ENCODE peak calls at places on chromosome X, in nine cellular contexts. U is GM23338, L is fibroblast of pulmonary artery, I is gastrocnemius medialis, T is HepG2, O is tibial nerve, R is SK-N-SH, W is psoas muscle, A is AG04450. Y is an unnamed sample.

GRCh38 chrX:47366051-47366722 is 4.2 kb upstream of the ZNF157 start:
- DNase-seq in U (peak; percentile 82), L (peak; percentile 78), I (peak; percentile 30), T (no peak), O (no peak), R (peak; percentile 70), W (peak; percentile 75), A (peak; percentile 32), Y (peak; percentile 73)

GRCh38 chrX:101040197-101040596 is 11.7 kb downstream of the TRMT2B start:
- DNase-seq in U (no peak), L (no peak), I (no peak), T (no peak), O (no peak), R (no peak), W (no peak), A (no peak), Y (peak; percentile 50)

GRCh38 chrX:22968494-22968893 is 31.3 kb upstream of the DDX53 start:
- DNase-seq in U (peak; percentile 41), L (no peak), I (no peak), T (no peak), O (no peak), R (no peak), W (no peak), A (no peak), Y (no peak)

GRCh38 chrX:70262952-70263567 is 3.1 kb upstream of the P2RY4 start:
- DNase-seq in U (peak; percentile 75), L (peak; percentile 46), I (no peak), T (peak; percentile 23), O (no peak), R (peak; percentile 44), W (no peak), A (no peak), Y (peak; percentile 43)

GRCh38 chrX:47690175-47690574 is 31.2 kb upstream of the UXT start:
- DNase-seq in U (no peak), L (peak; percentile 3), I (no peak), T (no peak), O (no peak), R (no peak), W (no peak), A (no peak), Y (peak; percentile 27)

GRCh38 chrX:119574394-119575266 is at the start of gene UBE2A:
- DNase-seq in U (peak; percentile 93), L (peak; percentile 93), I (peak; percentile 82), T (peak; percentile 69), O (peak; percentile 79), R (peak; percentile 93), W (peak; percentile 95), A (peak; percentile 81), Y (peak; percentile 85)

GRCh38 chrX:46979340-46979739 is 67.1 kb downstream of the JADE3 start:
- DNase-seq in U (no peak), L (peak; percentile 73), I (no peak), T (no peak), O (no peak), R (no peak), W (no peak), A (peak; percentile 21), Y (peak; percentile 78)

GRCh38 chrX:40068048-40068447 is 29.7 kb downstream of the BCOR start:
- DNase-seq in U (no peak), L (peak; percentile 12), I (no peak), T (no peak), O (no peak), R (no peak), W (no peak), A (no peak), Y (peak; percentile 19)

GRCh38 chrX:132482632-132483031 is 6.2 kb downstream of the MBNL3 start:
- DNase-seq in U (no peak), L (no peak), I (no peak), T (peak; percentile 83), O (no peak), R (no peak), W (no peak), A (no peak), Y (no peak)

GRCh38 chrX:104697264-104697663 is 131.3 kb downstream of the IL1RAPL2 start:
- DNase-seq in U (no peak), L (no peak), I (no peak), T (no peak), O (no peak), R (no peak), W (no peak), A (no peak), Y (peak; percentile 13)

GRCh38 chrX:132737743-132738142 is 220.7 kb downstream of the HS6ST2 start:
- DNase-seq in U (no peak), L (no peak), I (no peak), T (no peak), O (no peak), R (no peak), W (no peak), A (no peak), Y (peak; percentile 3)

GRCh38 chrX:41386222-41386990 is 52.4 kb downstream of the DDX3X start:
- DNase-seq in U (peak; percentile 44), L (peak; percentile 23), I (no peak), T (no peak), O (no peak), R (no peak), W (no peak), A (no peak), Y (peak; percentile 56)

GRCh38 chrX:39491548-39492297 is 606.0 kb downstream of the BCOR start:
- DNase-seq in U (no peak), L (no peak), I (no peak), T (no peak), O (no peak), R (no peak), W (no peak), A (no peak), Y (no peak)

GRCh38 chrX:17634542-17635207 is 102.6 kb upstream of the SCML1 start:
- DNase-seq in U (no peak), L (no peak), I (no peak), T (no peak), O (no peak), R (no peak), W (no peak), A (no peak), Y (no peak)

GRCh38 chrX:135596495-135596894 is 76.0 kb downstream of the INTS6L start:
- DNase-seq in U (peak; percentile 72), L (peak; percentile 34), I (no peak), T (peak; percentile 2), O (no peak), R (peak; percentile 60), W (no peak), A (no peak), Y (peak; percentile 26)

GRCh38 chrX:17546356-17546755 is 171.4 kb downstream of the NHS start:
- DNase-seq in U (no peak), L (no peak), I (no peak), T (no peak), O (no peak), R (no peak), W (no peak), A (no peak), Y (no peak)

GRCh38 chrX:115449742-115450141 is 111.2 kb upstream of the PLS3 start:
- DNase-seq in U (no peak), L (peak; percentile 83), I (no peak), T (peak; percentile 39), O (peak; percentile 30), R (no peak), W (peak; percentile 66), A (no peak), Y (peak; percentile 49)

GRCh38 chrX:115452256-115452655 is 108.7 kb upstream of the PLS3 start:
- DNase-seq in U (no peak), L (peak; percentile 32), I (no peak), T (no peak), O (no peak), R (no peak), W (no peak), A (no peak), Y (peak; percentile 25)

DNA sequence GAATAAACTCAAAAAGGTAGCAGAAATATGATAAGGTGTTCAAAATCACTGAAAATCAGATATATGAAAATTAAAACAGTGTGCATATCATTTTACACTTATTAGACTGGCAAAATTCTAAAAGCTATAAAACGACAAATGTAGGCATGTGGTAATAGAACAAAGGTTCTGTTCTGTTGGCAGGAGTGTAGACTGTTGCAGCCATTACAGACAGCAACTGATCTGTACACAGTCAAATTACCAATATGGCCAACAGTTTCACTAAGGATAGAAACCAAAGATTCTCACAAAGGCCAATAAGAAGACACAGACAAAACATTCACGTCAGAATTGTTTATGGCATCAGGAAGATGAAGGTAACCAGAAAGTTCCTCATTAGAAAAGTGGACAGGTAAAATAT is 112.8 kb upstream of the PLS3 start:
- DNase-seq in U (no peak), L (no peak), I (no peak), T (no peak), O (no peak), R (no peak), W (no peak), A (no peak), Y (no peak)
- TF ChIP-seq CTCF in U (no peak), L (no peak), I (no peak), T (no peak), O (no peak), R (no peak), W (no peak), A (no peak), Y (no peak)

GRCh38 chrX:126552313-126553022 is at the start of gene DCAF12L1:
- DNase-seq in U (peak; percentile 60), L (no peak), I (no peak), T (no peak), O (no peak), R (no peak), W (peak; percentile 41), A (no peak), Y (no peak)
- H3K4me3 ChIP-seq in U (peak within 1 kb of the TSS; percentile 54), L (no peak within 1 kb of the TSS), I (no peak within 1 kb of the TSS), T (no peak within 1 kb of the TSS), O (no peak within 1 kb of the TSS), R (no peak within 1 kb of the TSS), W (no peak within 1 kb of the TSS), A (no peak within 1 kb of the TSS), Y (no peak within 1 kb of the TSS)

DNA sequence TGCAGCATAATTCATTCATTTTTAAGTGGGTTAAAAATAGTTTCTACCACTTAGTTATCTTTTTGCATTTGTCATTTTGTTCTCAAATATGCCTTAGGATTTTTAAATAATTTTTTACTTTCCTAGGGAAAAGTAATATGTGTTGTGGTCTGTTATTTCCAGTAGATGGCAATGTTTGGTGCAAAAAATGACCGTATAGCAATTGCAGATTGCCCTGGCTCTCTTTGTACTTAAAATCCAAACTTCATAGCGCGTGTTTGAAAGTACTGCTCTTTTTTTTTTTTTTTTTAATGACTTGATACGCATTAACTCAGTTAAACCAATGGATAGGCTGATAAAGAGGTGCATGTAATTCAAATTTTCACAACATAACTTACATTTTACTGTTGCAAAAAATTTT is 74.4 kb upstream of the RBMX start:
- DNase-seq in U (peak; percentile 21), L (peak; percentile 61), I (no peak), T (peak; percentile 6), O (no peak), R (peak; percentile 27), W (no peak), A (no peak), Y (peak; percentile 55)
- TF ChIP-seq CTCF in U (peak; percentile 39), L (peak; percentile 45), I (no peak), T (peak; percentile 37), O (peak; percentile 15), R (peak; percentile 74), W (peak; percentile 40), A (peak; percentile 52), Y (peak; percentile 51)

DNA sequence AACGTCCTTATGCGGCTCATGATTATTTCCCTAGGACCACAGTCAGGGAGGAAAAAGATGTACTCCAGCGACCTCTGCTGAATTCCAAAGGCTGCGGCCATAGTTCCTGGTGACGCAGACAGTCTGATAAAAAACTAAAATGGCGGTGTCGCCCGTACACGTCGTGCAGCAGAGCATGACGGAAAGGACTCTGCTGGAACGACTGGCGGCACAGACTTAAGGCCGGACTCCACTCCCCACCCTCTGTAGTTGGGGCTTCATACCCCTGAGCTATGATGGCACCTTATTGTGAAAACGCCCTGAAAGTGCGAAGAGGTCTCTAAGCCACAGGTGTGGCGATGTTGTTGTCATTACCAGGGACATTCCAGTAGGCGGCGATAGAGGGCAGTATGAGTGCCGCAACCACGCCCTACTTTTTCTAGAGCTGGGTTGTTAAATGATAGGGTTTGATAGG is 90.0 kb upstream of the EDA2R start:
- DNase-seq in U (peak; percentile 68), L (peak; percentile 76), I (peak; percentile 2), T (peak; percentile 6), O (peak; percentile 15), R (peak; percentile 35), W (no peak), A (peak; percentile 27), Y (peak; percentile 78)
- H3K4me3 ChIP-seq in U (peak overlapping the region; percentile 57), L (peak overlapping the region; percentile 64), I (peak overlapping the region; percentile 44), T (no peak overlapping the region), O (peak overlapping the region; percentile 23), R (peak overlapping the region; percentile 52), W (peak overlapping the region; percentile 56), A (peak overlapping the region; percentile 72), Y (peak overlapping the region; percentile 68)

Y was measured in fibroblast of mammary gland.